ENCODE peak calls at places on chromosomes 2 and 18, in ten cellular contexts. Y is foreskin keratinocyte; T is NCI-H1694; H is renal cortical epithelial cell; M is activated CD4-positive, alpha-beta T cell treated with anti-CD3 and anti-CD28 coated beads, Interleukin-2, amount 50 U/mL, for 48 hours; E is COR-L47; W is ACHN; A is HCEC 1CT; Q is aorta; D is mammary epithelial cell. P is an unnamed sample.

GRCh38 chr18:12751503-12751884 is 48.7 kb downstream of the PSMG2 start:
- DNase-seq in A (no peak), W (no peak), E (no peak), Y (no peak), H (no peak), Q (no peak), T (no peak), M (no peak), D (no peak), P (no peak)

GRCh38 chr18:22921762-22922161 is 11.4 kb upstream of the RBBP8 start:
- DNase-seq in W (no peak), D (no peak), Y (no peak), E (peak), M (no peak), A (no peak), Q (no peak), H (no peak), T (no peak), P (no peak)

GRCh38 chr2:181656450-181657261 is at the start of gene CERKL:
- DNase-seq in A (peak), W (peak), T (peak), H (peak), Y (no peak), E (no peak), M (peak), D (peak), Q (peak), P (peak)

GRCh38 chr2:119126650-119127049 is 31.9 kb downstream of the C1QL2 start:
- DNase-seq in W (peak), A (peak), E (no peak), Y (peak), Q (no peak), H (no peak), M (peak), D (peak), T (no peak), P (no peak)

GRCh38 chr2:205934443-205934842 is 151.5 kb downstream of the INO80D start:
- DNase-seq in E (no peak), M (no peak), D (no peak), H (peak), Q (no peak), Y (no peak), A (peak), W (peak), T (no peak), P (no peak)

GRCh38 chr2:232954691-232955090 is 58.4 kb downstream of the NGEF start:
- DNase-seq in M (no peak), H (no peak), Q (no peak), E (no peak), T (no peak), W (no peak), Y (no peak), D (no peak), A (no peak), P (no peak)

GRCh38 chr2:78992807-78993517 is 32.5 kb upstream of the REG3G start:
- DNase-seq in Q (no peak), A (no peak), M (no peak), E (no peak), H (no peak), T (no peak), W (no peak), Y (no peak), D (no peak), P (no peak)

GRCh38 chr2:85187069-85187468 is 53.9 kb downstream of the TCF7L1 start:
- DNase-seq in M (no peak), D (no peak), W (no peak), H (no peak), T (no peak), Y (no peak), Q (no peak), A (no peak), E (no peak), P (no peak)

GRCh38 chr18:54116541-54117257 is 107.8 kb downstream of the MBD2 start:
- DNase-seq in M (no peak), H (no peak), E (no peak), A (no peak), W (no peak), T (no peak), D (no peak), Q (no peak), Y (no peak), P (no peak)

GRCh38 chr2:25041307-25041927 is 459 bp upstream of the EFR3B start:
- DNase-seq in Q (peak), M (peak), H (peak), E (peak), T (peak), Y (peak), A (peak), W (peak), D (peak), P (no peak)

GRCh38 chr2:239911630-239912071 is 113.5 kb downstream of the NDUFA10 start:
- DNase-seq in H (no peak), T (no peak), M (no peak), Q (peak), E (no peak), D (no peak), Y (no peak), A (no peak), W (no peak), P (no peak)

GRCh38 chr18:12305930-12306629 is 2.0 kb upstream of the TUBB6 start:
- DNase-seq in A (no peak), H (no peak), Q (no peak), E (no peak), Y (no peak), M (no peak), T (no peak), W (no peak), D (no peak), P (no peak)

GRCh38 chr2:188495990-188496431 is 204.3 kb downstream of the GULP1 start:
- DNase-seq in H (no peak), D (peak), Y (no peak), A (peak), M (no peak), W (no peak), Q (no peak), E (no peak), T (no peak), P (no peak)

GRCh38 chr2:98278074-98278473 is 68.2 kb upstream of the CNGA3 start:
- DNase-seq in A (no peak), W (no peak), Y (no peak), H (no peak), D (no peak), T (no peak), M (no peak), Q (no peak), E (no peak), P (no peak)

GRCh38 chr2:165889761-165890242 is 63.8 kb downstream of the TTC21B start:
- DNase-seq in W (no peak), T (no peak), Y (no peak), H (peak), M (no peak), D (no peak), A (no peak), E (no peak), Q (no peak), P (no peak)

GRCh38 chr2:30886101-30886500 is 78.9 kb upstream of the CAPN13 start:
- DNase-seq in M (no peak), Q (no peak), H (peak), W (no peak), E (peak), D (peak), A (no peak), Y (peak), T (no peak), P (no peak)

GRCh38 chr2:26503238-26503880 is 25.4 kb upstream of the OTOF start:
- DNase-seq in M (peak), Y (peak), D (peak), Q (peak), E (peak), T (peak), W (peak), H (peak), A (peak), P (peak)

GRCh38 chr2:45093181-45093580 is 83.9 kb upstream of the SIX2 start:
- DNase-seq in Q (no peak), W (no peak), M (no peak), Y (no peak), E (no peak), D (no peak), H (no peak), A (no peak), T (no peak), P (no peak)